ENCODE peak calls at places on chromosomes 11 and 22, in four cellular contexts. Y, Q, P and O are unnamed samples.

GRCh38 chr22:39185601-39186012 is 33.1 kb upstream of the CBX7 start:
- DNase-seq in P (peak; percentile 81), Y (peak; percentile 79), Q (no peak), O (no peak)

GRCh38 chr11:120912504-120912903 is 111.4 kb upstream of the TBCEL start:
- DNase-seq in P (no peak), Q (no peak), Y (no peak), O (no peak)

GRCh38 chr11:76673164-76674142 is 2.9 kb upstream of the LRRC32 start:
- DNase-seq in Y (no peak), Q (no peak), P (no peak), O (no peak)

GRCh38 chr11:25037431-25037830 is 540.6 kb downstream of the LUZP2 start:
- DNase-seq in Q (no peak), Y (no peak), P (no peak), O (no peak)

GRCh38 chr22:25148149-25148691 is 51.4 kb upstream of the CRYBB3 start:
- DNase-seq in Y (no peak), P (no peak), Q (no peak), O (no peak)

GRCh38 chr11:133202816-133203215 is 329.5 kb downstream of the OPCML start:
- DNase-seq in Q (no peak), Y (no peak), P (no peak), O (no peak)

GRCh38 chr11:66744485-66745355 is 15.7 kb upstream of the SPTBN2 start:
- DNase-seq in Y (peak; percentile 84), P (peak; percentile 87), Q (peak; percentile 70), O (no peak)

GRCh38 chr11:71485063-71485399 is 32.0 kb downstream of the NADSYN1 start:
- DNase-seq in Y (no peak), Q (no peak), P (peak; percentile 45), O (no peak)

GRCh38 chr11:100831929-100832480 is 144.9 kb downstream of the ARHGAP42 start:
- DNase-seq in Y (no peak), Q (peak; percentile 49), P (no peak), O (no peak)

GRCh38 chr11:71577469-71578004 is 5.1 kb downstream of the KRTAP5-11 start:
- DNase-seq in Q (no peak), Y (no peak), P (no peak), O (no peak)

GRCh38 chr11:17188675-17189074 is 19.1 kb downstream of the PIK3C2A start:
- DNase-seq in Y (no peak), P (no peak), Q (no peak), O (no peak)

GRCh38 chr11:72191961-72192381 is at the start of gene FOLR1:
- DNase-seq in P (no peak), Y (peak; percentile 52), Q (no peak), O (no peak)

GRCh38 chr11:73280606-73281005 is 8.5 kb downstream of the P2RY6 start:
- DNase-seq in Q (peak; percentile 59), Y (no peak), P (no peak), O (no peak)

GRCh38 chr11:108887436-108888238 is 222.8 kb downstream of the DDX10 start:
- DNase-seq in P (no peak), Y (no peak), Q (no peak), O (no peak)

GRCh38 chr22:47626428-47627390 is 864.3 kb downstream of the TBC1D22A start:
- DNase-seq in Q (no peak), Y (peak; percentile 56), P (no peak), O (no peak)

GRCh38 chr11:9619004-9619403 is 44.9 kb upstream of the SWAP70 start:
- DNase-seq in Y (no peak), Q (no peak), P (no peak), O (no peak)

GRCh38 chr11:32792111-32792947 is 2.1 kb downstream of the CCDC73 start:
- DNase-seq in P (no peak), Q (no peak), Y (no peak), O (no peak)

GRCh38 chr11:75773595-75774353 is 5.2 kb downstream of the DGAT2 start:
- DNase-seq in P (no peak), Y (no peak), Q (no peak), O (no peak)

GRCh38 chr11:111408789-111409727 is 30.0 kb upstream of the POU2AF1 start:
- DNase-seq in Q (no peak), P (no peak), Y (no peak), O (no peak)

GRCh38 chr11:26287067-26287518 is 44.8 kb upstream of the ANO3 start:
- DNase-seq in Y (no peak), P (no peak), Q (no peak), O (no peak)

GRCh38 chr11:22539851-22540376 is 85.7 kb downstream of the FANCF start:
- DNase-seq in Q (no peak), P (no peak), Y (no peak), O (no peak)

GRCh38 chr11:11524436-11525038 is 97.3 kb downstream of the GALNT18 start:
- DNase-seq in Q (no peak), P (no peak), Y (no peak), O (no peak)

GRCh38 chr11:77198440-77198849 is 70.4 kb downstream of the MYO7A start:
- DNase-seq in Q (peak; percentile 11), Y (no peak), P (peak; percentile 59), O (no peak)

GRCh38 chr11:16193897-16194381 is 162.4 kb downstream of the SOX6 start:
- DNase-seq in Q (no peak), P (no peak), Y (no peak), O (no peak)

DNA sequence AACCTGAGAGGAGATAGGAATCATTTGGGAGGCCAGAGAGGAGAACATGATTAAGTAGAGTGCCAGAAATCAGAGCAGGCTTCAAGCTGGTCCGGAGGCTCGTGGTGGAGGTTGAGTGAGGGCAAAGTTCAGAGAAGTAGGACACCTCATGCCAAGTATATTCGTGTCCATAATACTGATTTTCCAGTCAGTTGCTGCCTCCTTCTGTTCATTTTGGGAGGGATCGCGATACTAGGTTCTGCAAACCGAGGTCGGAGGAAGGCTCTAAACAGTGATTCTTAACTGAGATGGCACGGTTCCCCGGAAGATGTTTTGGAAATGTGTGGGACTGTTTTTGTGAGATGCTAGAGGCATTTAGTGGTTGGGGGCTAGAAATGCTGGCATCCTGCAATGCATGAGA is 13.6 kb upstream of the CD3E start:
- DNase-seq in P (no peak), Y (no peak), Q (peak; percentile 20), O (no peak)
- TF ChIP-seq CTCF in P (no peak), Y (no peak), Q (no peak), O (peak; percentile 68)

DNA sequence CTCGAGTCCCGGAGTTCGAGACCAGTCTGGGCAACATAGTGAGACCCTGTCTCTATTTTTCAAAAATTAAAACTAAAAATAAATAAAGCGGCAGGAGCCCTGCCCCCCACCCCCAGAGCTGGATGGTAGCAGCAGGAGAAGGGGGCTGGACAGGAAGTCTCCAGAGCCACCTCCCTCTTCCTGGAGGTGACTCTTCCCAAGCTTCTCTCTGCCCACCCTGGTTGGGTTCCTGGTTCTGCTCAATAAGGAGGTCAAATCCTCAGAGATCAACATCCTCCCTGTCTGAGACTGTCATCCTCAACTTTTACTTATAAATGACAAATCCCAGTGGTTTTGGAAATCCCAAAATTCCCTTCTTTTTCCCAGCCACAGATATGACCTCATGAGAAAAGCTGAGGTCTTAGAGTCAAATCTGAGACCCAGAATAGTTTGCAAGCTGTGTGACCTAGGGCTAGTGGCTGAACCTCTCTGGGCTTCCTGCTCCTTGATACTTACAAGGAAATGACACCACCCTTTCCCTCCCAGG is 987 bp downstream of the C1QTNF6 start:
- DNase-seq in Q (no peak), Y (no peak), P (no peak), O (no peak)
- H3K4me3 ChIP-seq in Q (peak overlapping the region; percentile 38), Y (peak overlapping the region; percentile 61), P (peak overlapping the region; percentile 42), O (peak overlapping the region; percentile 55)

GRCh38 chr11:68956142-68956541 is 24.6 kb downstream of the MRGPRD start:
- DNase-seq in P (no peak), Y (no peak), Q (no peak), O (no peak)
- TF ChIP-seq CTCF in P (no peak), Y (no peak), Q (no peak), O (peak; percentile 42)

DNA sequence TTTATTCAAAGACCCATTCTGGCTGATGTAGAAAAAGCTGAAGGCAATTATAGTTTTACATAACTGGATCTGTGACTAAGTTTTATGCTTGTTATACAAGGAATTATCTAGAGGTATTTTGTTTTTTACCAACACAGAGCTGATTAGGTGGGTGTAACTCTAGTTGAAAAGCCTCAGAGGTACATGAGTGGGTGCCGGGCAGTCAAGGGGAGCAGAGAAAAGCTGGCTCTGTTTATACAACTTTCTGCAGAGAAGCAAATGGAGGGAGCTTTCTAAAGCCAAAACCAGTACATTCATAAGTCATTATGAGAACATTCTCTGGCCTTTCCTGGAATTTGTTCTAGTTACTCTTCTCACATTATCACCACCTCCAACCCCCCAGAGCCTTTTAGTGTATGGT is 29.4 kb downstream of the OR52K1 start:
- DNase-seq in P (no peak), Q (no peak), Y (no peak), O (no peak)
- H3K4me3 ChIP-seq in P (no peak overlapping the region), Q (no peak overlapping the region), Y (no peak overlapping the region), O (no peak overlapping the region)